ENCODE peak calls at places on chromosomes 1 and 21, in four cellular contexts. One of them, this sample, is unnamed.

GRCh38 chr1:207020016-207020708 is 12.4 kb downstream of the C1orf116 start:
- DNase-seq in K562: peak
- DNase-seq in H1: no peak
- DNase-seq in GM12878: no peak
- DNase-seq in this sample: no peak

GRCh38 chr1:234722267-234722704 is 112.3 kb upstream of the IRF2BP2 start:
- DNase-seq in H1: no peak
- DNase-seq in GM12878: no peak
- DNase-seq in K562: no peak
- DNase-seq in this sample: no peak

GRCh38 chr1:155499953-155500621 is 62.5 kb downstream of the ASH1L start:
- DNase-seq in K562: no peak
- DNase-seq in H1: no peak
- DNase-seq in GM12878: peak
- DNase-seq in this sample: peak

GRCh38 chr1:6601865-6602668 is 602 bp downstream of the KLHL21 start:
- DNase-seq in K562: no peak
- DNase-seq in H1: no peak
- DNase-seq in GM12878: no peak
- DNase-seq in this sample: peak

GRCh38 chr1:33637846-33638440 is 165.5 kb downstream of the ZSCAN20 start:
- DNase-seq in K562: no peak
- DNase-seq in H1: no peak
- DNase-seq in GM12878: no peak
- DNase-seq in this sample: no peak

GRCh38 chr21:46124926-46125845 is 27.3 kb downstream of the COL6A2 start:
- DNase-seq in K562: no peak
- DNase-seq in H1: peak
- DNase-seq in GM12878: no peak
- DNase-seq in this sample: peak

GRCh38 chr1:192604979-192605620 is 29.5 kb downstream of the RGS1 start:
- DNase-seq in H1: no peak
- DNase-seq in GM12878: peak
- DNase-seq in K562: no peak
- DNase-seq in this sample: no peak

GRCh38 chr1:28437260-28437923 is 67.9 kb downstream of the PHACTR4 start:
- DNase-seq in GM12878: no peak
- DNase-seq in H1: no peak
- DNase-seq in K562: no peak
- DNase-seq in this sample: no peak

GRCh38 chr1:34603594-34603993 is 151.3 kb upstream of the GJB5 start:
- DNase-seq in GM12878: no peak
- DNase-seq in K562: no peak
- DNase-seq in H1: no peak
- DNase-seq in this sample: no peak

DNA sequence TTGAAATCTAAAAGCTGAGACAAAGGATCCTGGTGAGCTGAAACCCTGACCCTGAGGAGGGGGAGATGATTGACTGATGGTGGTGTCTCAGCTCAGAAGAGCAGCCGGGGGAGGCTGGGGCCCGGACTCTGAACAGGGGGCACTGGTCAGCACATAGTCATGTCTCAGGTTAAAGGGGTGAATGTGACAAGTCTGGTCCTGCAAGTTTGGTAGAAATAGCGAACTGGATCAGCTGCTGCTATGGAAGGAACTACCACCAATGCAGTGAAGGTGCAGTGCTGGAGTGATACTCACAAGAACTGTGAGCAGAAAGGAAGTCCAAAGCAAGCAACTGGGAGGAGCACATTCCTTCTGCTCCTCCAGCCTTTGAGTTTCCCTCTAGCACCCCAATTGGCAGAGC is 98.8 kb upstream of the SSX2IP start:
- DNase-seq in H1: no peak
- DNase-seq in GM12878: no peak
- DNase-seq in K562: no peak
- DNase-seq in this sample: no peak
- TF ChIP-seq SIN3A in H1: no peak
- TF ChIP-seq SIN3A in GM12878: no peak
- TF ChIP-seq SIN3A in K562: no peak
- TF ChIP-seq SIN3A in this sample: no peak

GRCh38 chr1:97630968-97631367 is 289.9 kb downstream of the DPYD start:
- DNase-seq in H1: no peak
- DNase-seq in K562: no peak
- DNase-seq in GM12878: no peak
- DNase-seq in this sample: peak

GRCh38 chr1:97630281-97630680 is 290.6 kb downstream of the DPYD start:
- DNase-seq in K562: no peak
- DNase-seq in GM12878: no peak
- DNase-seq in H1: no peak
- DNase-seq in this sample: no peak

GRCh38 chr1:97632776-97633175 is 288.1 kb downstream of the DPYD start:
- DNase-seq in H1: no peak
- DNase-seq in GM12878: no peak
- DNase-seq in K562: no peak
- DNase-seq in this sample: no peak

GRCh38 chr1:97634758-97635157 is 286.1 kb downstream of the DPYD start:
- DNase-seq in H1: no peak
- DNase-seq in GM12878: no peak
- DNase-seq in K562: no peak
- DNase-seq in this sample: no peak

GRCh38 chr1:97632075-97632474 is 288.8 kb downstream of the DPYD start:
- DNase-seq in K562: no peak
- DNase-seq in H1: no peak
- DNase-seq in GM12878: no peak
- DNase-seq in this sample: peak
- TF ChIP-seq NRF1 in K562: no peak
- TF ChIP-seq NRF1 in H1: no peak
- TF ChIP-seq NRF1 in GM12878: no peak
- TF ChIP-seq NRF1 in this sample: no peak

GRCh38 chr1:89531480-89532139 is 7.0 kb downstream of the LRRC8B start:
- DNase-seq in GM12878: no peak
- DNase-seq in K562: no peak
- DNase-seq in H1: no peak
- DNase-seq in this sample: no peak
- TF ChIP-seq SIN3A in GM12878: no peak
- TF ChIP-seq SIN3A in K562: no peak
- TF ChIP-seq SIN3A in H1: no peak
- TF ChIP-seq SIN3A in this sample: no peak

GRCh38 chr1:3992103-3992556 is 92.1 kb upstream of the C1orf174 start:
- DNase-seq in H1: no peak
- DNase-seq in K562: no peak
- DNase-seq in GM12878: peak
- DNase-seq in this sample: no peak
- TF ChIP-seq NRF1 in H1: no peak
- TF ChIP-seq NRF1 in K562: no peak
- TF ChIP-seq NRF1 in GM12878: no peak
- TF ChIP-seq NRF1 in this sample: no peak

GRCh38 chr1:210739627-210740026 is 394.3 kb downstream of the KCNH1 start:
- DNase-seq in K562: no peak
- DNase-seq in H1: no peak
- DNase-seq in GM12878: no peak
- DNase-seq in this sample: no peak
- TF ChIP-seq SIN3A in K562: no peak
- TF ChIP-seq SIN3A in H1: no peak
- TF ChIP-seq SIN3A in GM12878: no peak
- TF ChIP-seq SIN3A in this sample: no peak

GRCh38 chr1:230169454-230170152 is 102.6 kb downstream of the GALNT2 start:
- DNase-seq in K562: no peak
- DNase-seq in GM12878: peak
- DNase-seq in H1: peak
- DNase-seq in this sample: no peak
- TF ChIP-seq NRF1 in K562: no peak
- TF ChIP-seq NRF1 in GM12878: no peak
- TF ChIP-seq NRF1 in H1: no peak
- TF ChIP-seq NRF1 in this sample: no peak

DNA sequence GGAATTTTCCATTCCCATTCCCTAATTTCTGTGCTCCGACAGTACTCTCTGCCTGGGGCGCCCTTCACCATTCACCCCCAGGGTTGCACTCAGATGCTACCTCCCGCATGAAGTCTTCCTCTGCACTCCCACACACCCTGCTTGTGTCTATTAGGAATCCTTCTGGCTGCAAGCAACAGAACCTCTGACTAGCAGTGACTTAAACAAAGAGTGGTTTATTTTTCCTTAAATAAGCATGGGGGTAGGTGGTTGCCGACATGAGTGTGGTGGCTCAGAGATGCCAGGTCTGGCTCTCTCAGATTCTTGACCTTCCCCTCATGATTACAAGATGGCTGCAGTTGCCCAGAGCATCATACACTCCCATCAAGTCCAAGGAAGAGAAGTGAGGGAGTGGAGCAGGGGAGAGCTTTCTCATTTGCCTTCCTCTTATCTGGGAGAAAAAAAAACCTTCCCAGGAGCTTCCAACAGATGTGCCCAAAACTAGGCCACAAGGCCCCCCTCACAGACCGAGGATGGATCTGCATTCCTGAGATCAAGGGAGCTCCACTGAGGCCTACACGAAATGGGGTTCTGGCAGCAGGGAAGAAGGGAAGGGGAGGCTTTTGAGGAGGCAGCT is 49.6 kb upstream of the LBR start:
- DNase-seq in H1: peak
- DNase-seq in GM12878: no peak
- DNase-seq in K562: no peak
- DNase-seq in this sample: no peak
- TF ChIP-seq SIN3A in H1: no peak
- TF ChIP-seq SIN3A in GM12878: no peak
- TF ChIP-seq SIN3A in K562: no peak
- TF ChIP-seq SIN3A in this sample: no peak

DNA sequence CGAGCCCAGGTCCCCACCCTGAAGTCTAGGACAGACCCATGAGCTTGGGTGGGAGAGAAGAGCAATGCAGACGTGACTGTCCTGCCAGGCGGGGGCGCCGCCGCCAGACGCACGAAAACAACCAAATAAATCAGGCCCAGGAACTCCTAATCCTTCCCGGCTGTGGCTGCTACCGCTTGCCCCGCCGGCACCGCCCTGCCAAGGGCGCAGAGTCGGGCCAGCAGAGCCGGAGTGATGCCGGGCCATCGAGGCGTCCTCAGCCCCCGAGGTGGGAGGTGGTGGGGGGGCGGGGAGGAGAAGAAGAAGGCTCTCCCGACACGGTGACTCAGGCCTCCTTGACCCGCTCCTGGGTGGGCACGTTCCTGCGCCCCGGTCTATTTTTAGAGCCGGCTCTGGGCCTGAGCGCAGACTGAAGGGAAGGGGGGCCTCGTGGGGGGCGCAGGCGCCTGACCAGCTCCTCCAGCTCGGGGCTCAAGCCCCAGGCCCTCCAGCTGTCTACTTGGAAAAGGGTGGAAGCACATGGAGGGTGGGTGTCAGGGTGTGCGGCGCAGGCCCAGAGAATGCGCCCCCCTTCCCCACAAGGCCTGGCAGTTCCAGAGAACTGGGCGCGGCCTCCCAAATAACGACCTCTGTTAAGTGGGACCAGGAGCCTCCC is 10.8 kb upstream of the COL16A1 start:
- DNase-seq in K562: peak
- DNase-seq in GM12878: no peak
- DNase-seq in H1: peak
- DNase-seq in this sample: peak
- TF ChIP-seq NRF1 in K562: no peak
- TF ChIP-seq NRF1 in GM12878: no peak
- TF ChIP-seq NRF1 in H1: no peak
- TF ChIP-seq NRF1 in this sample: peak

GRCh38 chr21:44905725-44906084 is 15.0 kb downstream of the ITGB2 start:
- DNase-seq in K562: no peak
- DNase-seq in H1: no peak
- DNase-seq in GM12878: no peak
- DNase-seq in this sample: no peak

GRCh38 chr21:44908496-44908895 is 12.2 kb downstream of the ITGB2 start:
- DNase-seq in K562: no peak
- DNase-seq in GM12878: no peak
- DNase-seq in H1: no peak
- DNase-seq in this sample: no peak

GRCh38 chr21:44908908-44909307 is 11.8 kb downstream of the ITGB2 start:
- DNase-seq in H1: no peak
- DNase-seq in GM12878: no peak
- DNase-seq in K562: no peak
- DNase-seq in this sample: no peak

GRCh38 chr21:44907966-44908364 is 12.7 kb downstream of the ITGB2 start:
- DNase-seq in GM12878: no peak
- DNase-seq in H1: no peak
- DNase-seq in K562: peak
- DNase-seq in this sample: no peak

GRCh38 chr21:44907225-44907965 is 13.3 kb downstream of the ITGB2 start:
- DNase-seq in GM12878: no peak
- DNase-seq in H1: no peak
- DNase-seq in K562: peak
- DNase-seq in this sample: no peak
- TF ChIP-seq SIN3A in GM12878: no peak
- TF ChIP-seq SIN3A in H1: no peak
- TF ChIP-seq SIN3A in K562: no peak
- TF ChIP-seq SIN3A in this sample: no peak

GRCh38 chr1:58858344-58858673 is 74.5 kb upstream of the JUN start:
- DNase-seq in GM12878: peak
- DNase-seq in H1: no peak
- DNase-seq in K562: no peak
- DNase-seq in this sample: no peak

GRCh38 chr1:58855351-58856165 is 71.7 kb upstream of the JUN start:
- DNase-seq in H1: no peak
- DNase-seq in GM12878: no peak
- DNase-seq in K562: no peak
- DNase-seq in this sample: no peak

GRCh38 chr1:58854576-58854975 is 70.7 kb upstream of the JUN start:
- DNase-seq in H1: no peak
- DNase-seq in GM12878: peak
- DNase-seq in K562: no peak
- DNase-seq in this sample: no peak

GRCh38 chr1:58859769-58860455 is 76.1 kb upstream of the JUN start:
- DNase-seq in K562: no peak
- DNase-seq in H1: no peak
- DNase-seq in GM12878: no peak
- DNase-seq in this sample: no peak

DNA sequence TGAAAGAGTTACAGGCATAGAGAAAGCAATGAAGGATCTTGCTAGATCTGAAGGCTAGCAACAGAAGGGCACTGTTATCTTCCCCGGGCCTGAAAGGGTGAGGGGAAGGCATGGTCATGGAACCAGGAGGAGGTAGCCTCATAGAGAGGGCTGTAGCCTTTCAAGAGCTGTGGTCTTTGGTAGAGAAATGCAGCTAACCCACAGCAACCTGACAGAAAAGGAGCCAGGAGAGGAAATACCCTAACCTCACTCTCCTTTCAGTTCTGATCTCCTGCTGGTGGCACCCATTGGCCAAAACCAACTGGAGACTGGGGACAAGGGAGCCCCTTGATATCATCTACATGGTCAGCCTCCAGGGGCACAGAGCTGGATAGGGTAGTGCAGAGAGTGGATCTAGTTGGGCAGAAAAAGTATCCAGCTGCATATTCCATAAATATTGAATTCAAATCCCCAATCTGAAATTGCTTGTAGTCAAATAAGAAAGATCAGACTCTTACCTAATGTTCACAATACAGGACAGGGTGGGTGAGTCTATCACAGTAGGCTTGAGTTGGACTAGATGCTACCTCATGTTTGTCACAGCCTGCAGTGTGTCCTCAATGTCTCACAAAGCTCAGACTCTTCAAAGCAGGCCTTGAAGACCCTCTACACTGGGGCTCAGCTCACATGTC is 74.0 kb upstream of the JUN start:
- DNase-seq in K562: no peak
- DNase-seq in GM12878: peak
- DNase-seq in H1: no peak
- DNase-seq in this sample: no peak
- TF ChIP-seq NRF1 in K562: no peak
- TF ChIP-seq NRF1 in GM12878: no peak
- TF ChIP-seq NRF1 in H1: no peak
- TF ChIP-seq NRF1 in this sample: no peak